ENCODE peak calls at places on chromosomes 11 and 22, in nine cellular contexts. One of them, this sample, is unnamed.

GRCh38 chr22:26479792-26480610 is 3.6 kb downstream of the HPS4 start:
- DNase-seq in anterior cingulate cortex: no peak
- DNase-seq in activated T-helper 9 cell treated with anti-CD3 and anti-CD28 coated beads, Interleukin-2, amount 50 U/mL, for 16 hours: no peak
- DNase-seq in MCF 10A: no peak
- DNase-seq in T follicular helper cell: no peak
- DNase-seq in activated CD4-positive, alpha-beta T cell treated with anti-CD3 and anti-CD28 coated beads, Interleukin-2, amount 50 U/mL, for 1 hour: no peak
- DNase-seq in HCT116: no peak
- DNase-seq in body of pancreas: no peak
- DNase-seq in ovary: no peak
- DNase-seq in this sample: no peak

GRCh38 chr11:61609970-61610347 is 29.1 kb upstream of the SYT7 start:
- DNase-seq in activated T-helper 9 cell treated with anti-CD3 and anti-CD28 coated beads, Interleukin-2, amount 50 U/mL, for 16 hours: no peak
- DNase-seq in activated CD4-positive, alpha-beta T cell treated with anti-CD3 and anti-CD28 coated beads, Interleukin-2, amount 50 U/mL, for 1 hour: no peak
- DNase-seq in MCF 10A: no peak
- DNase-seq in ovary: no peak
- DNase-seq in anterior cingulate cortex: no peak
- DNase-seq in HCT116: no peak
- DNase-seq in T follicular helper cell: no peak
- DNase-seq in body of pancreas: peak
- DNase-seq in this sample: no peak

GRCh38 chr11:17864478-17864941 is 129.9 kb downstream of the KCNC1 start:
- DNase-seq in MCF 10A: peak
- DNase-seq in activated T-helper 9 cell treated with anti-CD3 and anti-CD28 coated beads, Interleukin-2, amount 50 U/mL, for 16 hours: no peak
- DNase-seq in HCT116: no peak
- DNase-seq in anterior cingulate cortex: no peak
- DNase-seq in activated CD4-positive, alpha-beta T cell treated with anti-CD3 and anti-CD28 coated beads, Interleukin-2, amount 50 U/mL, for 1 hour: no peak
- DNase-seq in T follicular helper cell: no peak
- DNase-seq in body of pancreas: peak
- DNase-seq in ovary: no peak
- DNase-seq in this sample: no peak

GRCh38 chr11:102302241-102302640 is 15.0 kb upstream of the BIRC3 start:
- DNase-seq in T follicular helper cell: no peak
- DNase-seq in HCT116: no peak
- DNase-seq in activated T-helper 9 cell treated with anti-CD3 and anti-CD28 coated beads, Interleukin-2, amount 50 U/mL, for 16 hours: no peak
- DNase-seq in body of pancreas: no peak
- DNase-seq in activated CD4-positive, alpha-beta T cell treated with anti-CD3 and anti-CD28 coated beads, Interleukin-2, amount 50 U/mL, for 1 hour: no peak
- DNase-seq in ovary: no peak
- DNase-seq in anterior cingulate cortex: no peak
- DNase-seq in MCF 10A: no peak
- DNase-seq in this sample: no peak

GRCh38 chr11:68673291-68673930 is 10.9 kb upstream of the GAL start:
- DNase-seq in body of pancreas: no peak
- DNase-seq in activated CD4-positive, alpha-beta T cell treated with anti-CD3 and anti-CD28 coated beads, Interleukin-2, amount 50 U/mL, for 1 hour: no peak
- DNase-seq in anterior cingulate cortex: no peak
- DNase-seq in HCT116: no peak
- DNase-seq in MCF 10A: no peak
- DNase-seq in T follicular helper cell: no peak
- DNase-seq in ovary: no peak
- DNase-seq in activated T-helper 9 cell treated with anti-CD3 and anti-CD28 coated beads, Interleukin-2, amount 50 U/mL, for 16 hours: no peak
- DNase-seq in this sample: no peak

GRCh38 chr11:124839051-124839971 is 25.9 kb upstream of the ROBO3 start:
- DNase-seq in body of pancreas: no peak
- DNase-seq in anterior cingulate cortex: no peak
- DNase-seq in MCF 10A: no peak
- DNase-seq in ovary: no peak
- DNase-seq in activated T-helper 9 cell treated with anti-CD3 and anti-CD28 coated beads, Interleukin-2, amount 50 U/mL, for 16 hours: no peak
- DNase-seq in activated CD4-positive, alpha-beta T cell treated with anti-CD3 and anti-CD28 coated beads, Interleukin-2, amount 50 U/mL, for 1 hour: no peak
- DNase-seq in T follicular helper cell: no peak
- DNase-seq in HCT116: no peak
- DNase-seq in this sample: no peak

GRCh38 chr11:31986201-31986889 is 104.5 kb upstream of the RCN1 start:
- DNase-seq in T follicular helper cell: no peak
- DNase-seq in activated CD4-positive, alpha-beta T cell treated with anti-CD3 and anti-CD28 coated beads, Interleukin-2, amount 50 U/mL, for 1 hour: no peak
- DNase-seq in activated T-helper 9 cell treated with anti-CD3 and anti-CD28 coated beads, Interleukin-2, amount 50 U/mL, for 16 hours: no peak
- DNase-seq in HCT116: no peak
- DNase-seq in ovary: no peak
- DNase-seq in anterior cingulate cortex: peak
- DNase-seq in body of pancreas: no peak
- DNase-seq in MCF 10A: no peak
- DNase-seq in this sample: no peak

GRCh38 chr11:115257286-115258077 is 246.7 kb downstream of the CADM1 start:
- DNase-seq in anterior cingulate cortex: no peak
- DNase-seq in activated T-helper 9 cell treated with anti-CD3 and anti-CD28 coated beads, Interleukin-2, amount 50 U/mL, for 16 hours: no peak
- DNase-seq in T follicular helper cell: no peak
- DNase-seq in MCF 10A: no peak
- DNase-seq in HCT116: no peak
- DNase-seq in body of pancreas: no peak
- DNase-seq in activated CD4-positive, alpha-beta T cell treated with anti-CD3 and anti-CD28 coated beads, Interleukin-2, amount 50 U/mL, for 1 hour: no peak
- DNase-seq in ovary: no peak
- DNase-seq in this sample: no peak

GRCh38 chr11:33930317-33931021 is 38.6 kb upstream of the LMO2 start:
- DNase-seq in T follicular helper cell: no peak
- DNase-seq in ovary: no peak
- DNase-seq in activated CD4-positive, alpha-beta T cell treated with anti-CD3 and anti-CD28 coated beads, Interleukin-2, amount 50 U/mL, for 1 hour: no peak
- DNase-seq in activated T-helper 9 cell treated with anti-CD3 and anti-CD28 coated beads, Interleukin-2, amount 50 U/mL, for 16 hours: no peak
- DNase-seq in HCT116: no peak
- DNase-seq in MCF 10A: peak
- DNase-seq in anterior cingulate cortex: no peak
- DNase-seq in body of pancreas: no peak
- DNase-seq in this sample: no peak

This sample was measured in BJ.